ENCODE peak calls at places on chromosomes 16 and 17, in eight cellular contexts. P, B, C, N, F, X, K and U are unnamed samples.

GRCh38 chr17:10125761-10126553 is 72.4 kb downstream of the GAS7 start:
- DNase-seq in F (no peak), N (no peak), C (peak; percentile 54), K (no peak), P (no peak), B (no peak), X (no peak), U (peak; percentile 25)

GRCh38 chr17:44557653-44558285 is 485 bp downstream of the FZD2 start:
- DNase-seq in B (peak; percentile 79), P (no peak), X (no peak), F (no peak), C (peak; percentile 85), K (no peak), N (peak; percentile 64), U (no peak)

GRCh38 chr17:80822700-80823410 is 168.8 kb upstream of the CHMP6 start:
- DNase-seq in B (no peak), F (peak; percentile 42), N (no peak), P (no peak), X (no peak), K (peak; percentile 50), C (no peak), U (no peak)

GRCh38 chr17:41917957-41918391 is 777 bp downstream of the ACLY start:
- DNase-seq in K (peak; percentile 19), P (peak; percentile 33), N (peak; percentile 52), C (peak; percentile 66), F (no peak), X (peak; percentile 50), B (peak; percentile 78), U (peak; percentile 78)

GRCh38 chr17:12492450-12492849 is 173.2 kb upstream of the MYOCD start:
- DNase-seq in F (no peak), N (no peak), C (no peak), K (no peak), P (no peak), B (no peak), X (no peak), U (no peak)

GRCh38 chr17:4514206-4514605 is 15.5 kb downstream of the SPNS2 start:
- DNase-seq in N (peak; percentile 56), B (no peak), K (no peak), P (peak; percentile 62), F (peak; percentile 92), C (no peak), X (no peak), U (no peak)

GRCh38 chr17:65560628-65561371 is 648 bp downstream of the AXIN2 start:
- DNase-seq in X (peak; percentile 89), P (peak; percentile 88), F (peak; percentile 72), N (peak; percentile 97), B (peak; percentile 92), K (peak; percentile 88), C (peak; percentile 93), U (peak; percentile 78)

GRCh38 chr17:57810740-57811632 is 38.9 kb downstream of the MRPS23 start:
- DNase-seq in X (no peak), B (peak; percentile 74), N (no peak), F (no peak), C (peak; percentile 52), K (no peak), P (no peak), U (no peak)

GRCh38 chr17:33262724-33263123 is 30.4 kb downstream of the ASIC2 start:
- DNase-seq in C (no peak), K (no peak), B (no peak), P (no peak), F (no peak), N (peak; percentile 15), X (no peak), U (no peak)

GRCh38 chr16:57906385-57907316 is 64.3 kb downstream of the CNGB1 start:
- DNase-seq in P (no peak), B (no peak), X (peak; percentile 13), K (no peak), C (peak; percentile 51), F (no peak), N (peak; percentile 81), U (peak; percentile 57)

GRCh38 chr17:42248351-42249179 is 27.6 kb downstream of the STAT5B start:
- DNase-seq in N (peak; percentile 32), B (peak; percentile 69), C (peak; percentile 94), F (no peak), K (peak; percentile 92), X (peak; percentile 86), P (no peak), U (peak; percentile 94)

GRCh38 chr16:87625241-87625797 is 23.0 kb downstream of the JPH3 start:
- DNase-seq in F (no peak), P (no peak), C (no peak), K (no peak), X (no peak), N (no peak), B (no peak), U (no peak)

DNA sequence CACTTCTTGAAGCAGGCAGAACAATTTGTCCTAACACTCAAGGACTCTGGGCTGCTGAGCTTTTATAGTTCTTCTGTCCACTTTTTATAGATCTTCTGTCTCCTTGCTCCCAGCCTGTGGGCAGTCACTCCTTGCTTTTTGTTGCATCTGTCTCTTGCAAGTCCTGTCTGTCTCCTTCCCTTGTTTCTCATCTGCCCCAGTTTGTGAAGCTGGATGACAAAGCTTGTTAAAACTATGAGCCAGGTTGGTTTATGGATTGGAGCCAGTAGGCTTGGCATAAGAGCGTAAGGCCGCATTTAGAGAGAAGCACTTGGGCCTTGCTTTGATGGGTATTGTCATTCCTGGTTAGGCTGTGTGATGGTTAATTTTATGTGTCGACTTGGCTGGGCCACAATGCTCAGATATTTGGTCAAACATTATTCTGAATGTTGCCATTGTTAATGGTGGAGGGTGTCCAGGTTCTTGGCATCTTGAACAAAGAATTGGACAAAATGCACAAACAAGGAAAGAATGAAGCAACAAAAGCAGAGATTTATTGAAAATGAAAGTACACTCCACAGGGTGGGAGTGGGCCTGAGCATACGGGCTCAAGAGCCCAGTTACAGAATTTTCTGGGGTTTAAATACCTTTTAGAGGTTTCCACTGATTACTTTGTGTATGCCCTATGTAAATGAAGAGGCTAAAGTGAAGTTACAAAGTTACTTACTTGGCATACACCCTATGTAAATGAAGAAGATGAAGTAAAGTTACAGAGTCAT is 7.9 kb upstream of the CPPED1 start:
- DNase-seq in X (no peak), B (no peak), C (no peak), P (peak; percentile 69), K (no peak), N (no peak), F (no peak), U (no peak)
- H3K9me2 ChIP-seq in X (no peaks in the 10 kb centered on the region), B (no peaks in the 10 kb centered on the region), C (no peaks in the 10 kb centered on the region), P (no peaks in the 10 kb centered on the region), K (no peaks in the 10 kb centered on the region), N (no peaks in the 10 kb centered on the region), F (no peaks in the 10 kb centered on the region), U (no peaks in the 10 kb centered on the region)

DNA sequence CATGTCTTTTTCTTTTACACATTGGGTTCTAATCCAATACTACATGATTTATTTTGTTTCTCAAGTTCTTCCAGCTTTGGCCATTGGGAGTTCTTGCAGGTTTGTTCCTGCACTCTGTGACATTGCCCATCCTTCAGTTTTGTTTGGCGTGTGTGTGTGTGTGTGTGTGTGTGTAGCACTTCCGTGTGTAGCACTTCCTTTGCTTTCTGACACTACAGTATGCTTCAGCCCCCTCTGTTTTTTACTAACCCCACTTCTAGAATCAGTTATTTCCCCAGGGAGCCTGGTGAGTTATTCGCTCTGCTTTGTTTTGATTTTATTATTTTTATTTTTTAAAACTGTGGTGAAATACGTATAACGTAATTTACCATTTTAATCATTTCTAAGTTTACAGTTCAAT is 75.6 kb upstream of the LGALS9 start:
- DNase-seq in K (no peak), X (no peak), C (no peak), B (no peak), P (no peak), F (no peak), N (no peak), U (no peak)
- H3K4me1 ChIP-seq in K (no peaks in the 10 kb centered on the region), X (no peaks in the 10 kb centered on the region), C (peaks cover 40% of the 10 kb centered on the region), B (peaks cover 41% of the 10 kb centered on the region), P (peaks cover 39% of the 10 kb centered on the region), F (peaks cover 40% of the 10 kb centered on the region), N (peaks cover 2% of the 10 kb centered on the region), U (no peaks in the 10 kb centered on the region)

GRCh38 chr16:85826686-85827247 is 27.3 kb downstream of the COX4I1 start:
- DNase-seq in B (no peak), P (no peak), X (no peak), F (no peak), K (no peak), N (no peak), C (no peak), U (no peak)

GRCh38 chr16:85832578-85833539 is 33.4 kb downstream of the COX4I1 start:
- DNase-seq in K (no peak), X (peak; percentile 69), B (no peak), P (no peak), N (no peak), F (no peak), C (no peak), U (peak; percentile 93)

GRCh38 chr16:85829751-85830445 is 30.4 kb downstream of the COX4I1 start:
- DNase-seq in P (no peak), X (no peak), N (no peak), K (no peak), B (no peak), F (no peak), C (no peak), U (no peak)

GRCh38 chr16:85828166-85828565 is 28.7 kb downstream of the COX4I1 start:
- DNase-seq in N (no peak), K (no peak), P (no peak), F (no peak), B (no peak), X (no peak), C (no peak), U (no peak)

DNA sequence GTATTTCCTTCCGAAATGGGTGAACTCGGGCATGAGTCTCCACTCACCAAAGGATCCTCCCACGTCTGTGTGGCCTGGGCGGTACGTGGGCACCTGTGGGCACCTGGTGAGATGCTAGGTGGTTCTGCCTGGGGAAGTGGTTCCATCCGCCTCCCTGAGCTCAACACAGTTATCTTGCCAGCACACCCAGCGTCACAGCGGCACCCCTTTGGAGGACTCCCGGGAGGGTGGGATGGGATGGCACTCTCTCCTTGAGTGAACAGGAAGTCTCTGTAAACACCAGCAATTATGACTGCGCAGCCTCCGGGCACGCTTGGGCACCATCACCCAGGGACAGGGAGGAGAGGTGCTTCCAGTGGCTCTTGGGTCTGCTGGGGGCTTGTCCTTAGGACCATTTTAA is 29.8 kb downstream of the COX4I1 start:
- DNase-seq in P (no peak), N (no peak), B (no peak), X (no peak), C (no peak), K (no peak), F (no peak), U (no peak)
- H3K9me2 ChIP-seq in P (no peaks in the 10 kb centered on the region), N (no peaks in the 10 kb centered on the region), B (no peaks in the 10 kb centered on the region), X (no peaks in the 10 kb centered on the region), C (no peaks in the 10 kb centered on the region), K (no peaks in the 10 kb centered on the region), F (no peaks in the 10 kb centered on the region), U (no peaks in the 10 kb centered on the region)

DNA sequence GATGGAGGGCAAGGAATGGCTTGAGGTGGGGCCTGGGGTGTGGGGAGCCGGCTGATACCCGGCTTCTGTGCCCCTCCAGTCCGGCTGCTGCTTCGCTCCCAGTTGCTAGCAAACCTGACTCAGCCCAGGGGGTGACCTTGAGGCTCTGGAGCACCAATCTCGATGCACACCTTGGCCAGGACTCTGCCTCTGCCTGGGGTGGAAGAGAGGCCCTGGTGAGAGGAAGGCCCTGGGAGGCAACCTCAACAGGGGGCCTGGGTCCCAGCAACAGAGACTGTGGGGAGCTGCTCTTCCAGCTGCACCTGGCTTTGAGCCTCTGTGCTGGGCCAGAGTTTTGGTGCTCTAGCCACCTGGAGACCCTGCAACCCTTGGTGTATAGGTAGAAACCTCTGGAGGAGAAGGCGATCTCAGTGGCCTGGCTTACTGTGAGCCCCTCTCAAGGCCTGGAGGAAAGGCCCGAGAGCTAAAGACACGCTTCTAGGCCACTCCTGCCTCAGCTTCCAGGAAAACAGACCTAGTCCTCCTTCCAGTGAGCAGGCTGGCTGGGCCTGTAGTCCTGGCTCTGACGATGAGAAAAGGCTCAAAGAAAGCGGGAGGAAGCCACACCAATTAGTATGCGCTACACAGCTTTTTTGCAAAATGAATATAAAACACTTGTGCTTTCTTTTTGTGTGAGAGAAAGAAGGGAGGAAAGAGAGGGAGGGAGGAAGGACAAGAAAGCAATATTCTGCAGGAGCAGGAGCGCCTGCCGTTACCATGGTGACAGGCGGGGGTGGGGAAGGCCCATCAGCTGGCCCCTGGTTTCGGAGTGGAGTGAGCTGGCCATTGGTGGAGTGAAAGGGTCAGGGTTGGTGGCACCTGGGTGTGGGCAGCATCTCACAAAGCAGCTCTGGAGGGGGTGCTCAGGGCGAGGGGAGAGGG is 51.0 kb downstream of the VAC14 start:
- DNase-seq in P (no peak), K (no peak), F (no peak), C (no peak), X (no peak), N (peak; percentile 37), B (peak; percentile 51), U (no peak)
- H3K4me1 ChIP-seq in P (peaks cover 36% of the 10 kb centered on the region), K (no peaks in the 10 kb centered on the region), F (peaks cover 53% of the 10 kb centered on the region), C (peaks cover 33% of the 10 kb centered on the region), X (peaks cover 10% of the 10 kb centered on the region), N (peaks cover 9% of the 10 kb centered on the region), B (peaks cover 39% of the 10 kb centered on the region), U (peaks cover 26% of the 10 kb centered on the region)